ENCODE peak calls at places on chromosomes 7 and 10, in six cellular contexts. F is posterior vena cava, A is upper lobe of right lung, X is Right ventricle myocardium superior, Q is AG09319, D is T-helper 2 cell. R is an unnamed sample.

GRCh38 chr7:49479936-49480544 is 293.4 kb upstream of the VWC2 start:
- DNase-seq in A (no peak), X (no peak), D (no peak), F (no peak), Q (no peak), R (no peak)

GRCh38 chr7:138449580-138449979 is 10.5 kb upstream of the TRIM24 start:
- DNase-seq in Q (no peak), D (peak; percentile 5), A (no peak), F (no peak), X (no peak), R (no peak)

GRCh38 chr10:21174670-21175495 is 277.8 kb upstream of the NEBL start:
- DNase-seq in F (no peak), A (no peak), D (no peak), Q (no peak), X (no peak), R (no peak)

GRCh38 chr7:39589323-39590111 is 23.3 kb downstream of the YAE1 start:
- DNase-seq in A (no peak), X (no peak), Q (peak; percentile 56), D (peak; percentile 56), F (no peak), R (no peak)

GRCh38 chr7:122628651-122629411 is 70.1 kb downstream of the RNF133 start:
- DNase-seq in Q (no peak), D (no peak), F (no peak), X (no peak), A (no peak), R (no peak)

GRCh38 chr7:26083113-26083512 is 68.9 kb upstream of the NFE2L3 start:
- DNase-seq in A (no peak), Q (no peak), F (no peak), X (no peak), D (no peak), R (no peak)

GRCh38 chr7:157864911-157865310 is 528.1 kb downstream of the DNAJB6 start:
- DNase-seq in A (no peak), Q (no peak), F (no peak), X (no peak), D (no peak), R (no peak)

GRCh38 chr10:72087969-72088878 is at the start of gene SPOCK2:
- DNase-seq in F (no peak), A (no peak), D (peak; percentile 88), X (no peak), Q (no peak), R (peak; percentile 47)

GRCh38 chr10:48531486-48531885 is 73.4 kb downstream of the ARHGAP22 start:
- DNase-seq in Q (no peak), A (no peak), D (no peak), F (no peak), X (no peak), R (no peak)

GRCh38 chr10:89668391-89669180 is 23.5 kb upstream of the PANK1 start:
- DNase-seq in F (no peak), Q (no peak), D (no peak), A (no peak), X (no peak), R (no peak)

GRCh38 chr10:121418126-121418777 is 180.0 kb downstream of the FGFR2 start:
- DNase-seq in X (no peak), A (no peak), Q (no peak), F (no peak), D (no peak), R (no peak)

R was measured in RWPE2.